ENCODE peak calls at places on chromosome 13, in six cellular contexts. A is lung, E is A549, U is heart right ventricle, W is MM.1S, J is fibroblast of lung. B is an unnamed sample. For H3K4me1, the result is how much of the 10 kb centered on the place peaks cover.

GRCh38 chr13:71871180-71871754 is 4.3 kb upstream of the DACH1 start:
- DNase-seq in W (no peak), E (no peak), A (no peak), U (no peak), J (no peak), B (no peak)

GRCh38 chr13:91292630-91293221 is 54.8 kb upstream of the MIR17HG start:
- DNase-seq in E (no peak), J (no peak), A (no peak), W (no peak), U (no peak), B (no peak)

GRCh38 chr13:33206425-33206824 is 79.1 kb downstream of the STARD13 start:
- DNase-seq in W (no peak), A (no peak), U (no peak), E (no peak), J (peak), B (peak)

GRCh38 chr13:113802090-113802531 is 43.1 kb downstream of the TMEM255B start:
- DNase-seq in J (peak), A (peak), W (peak), U (peak), E (peak), B (no peak)

GRCh38 chr13:113897161-113897560 is 33.3 kb upstream of the GAS6 start:
- DNase-seq in E (peak), U (no peak), W (peak), J (peak), A (peak), B (peak)

GRCh38 chr13:73141292-73141771 is 82.5 kb downstream of the KLF5 start:
- DNase-seq in W (no peak), J (peak), A (no peak), E (no peak), U (no peak), B (no peak)

GRCh38 chr13:86960876-86961275 is 710.3 kb upstream of the SLITRK5 start:
- DNase-seq in U (no peak), A (no peak), E (no peak), J (peak), W (no peak), B (no peak)

GRCh38 chr13:113195360-113195759 is 13.1 kb downstream of the PCID2 start:
- DNase-seq in U (no peak), E (no peak), W (no peak), A (no peak), J (no peak), B (no peak)

GRCh38 chr13:36981156-36981743 is 17.9 kb downstream of the ALG5 start:
- DNase-seq in E (no peak), U (no peak), J (peak), A (no peak), W (peak), B (no peak)

GRCh38 chr13:42137856-42138537 is 89.5 kb downstream of the DGKH start:
- DNase-seq in J (peak), A (no peak), U (no peak), E (no peak), W (no peak), B (no peak)

GRCh38 chr13:110907951-110908898 is 6.6 kb downstream of the ANKRD10 start:
- DNase-seq in A (no peak), W (peak), J (peak), E (peak), U (no peak), B (no peak)

GRCh38 chr13:20869540-20869939 is 33.0 kb downstream of the XPO4 start:
- DNase-seq in J (no peak), U (no peak), A (no peak), W (no peak), E (no peak), B (no peak)

GRCh38 chr13:95480131-95480545 is 72.4 kb upstream of the CLDN10 start:
- DNase-seq in J (no peak), W (no peak), E (no peak), U (no peak), A (no peak), B (no peak)

GRCh38 chr13:103730407-103730806 is 664.2 kb upstream of the SLC10A2 start:
- DNase-seq in A (no peak), U (peak), E (no peak), W (no peak), J (no peak), B (no peak)

GRCh38 chr13:23953860-23954512 is 56.7 kb upstream of the C1QTNF9B start:
- DNase-seq in A (no peak), J (no peak), E (no peak), W (no peak), U (no peak), B (no peak)

GRCh38 chr13:59269476-59269875 is 894.3 kb downstream of the DIAPH3 start:
- DNase-seq in W (no peak), J (peak), E (no peak), A (no peak), U (no peak), B (no peak)

GRCh38 chr13:24159362-24159761 is 1.2 kb upstream of the SPATA13 start:
- DNase-seq in E (no peak), U (no peak), A (no peak), W (no peak), J (no peak), B (no peak)

GRCh38 chr13:34657716-34658115 is 284.4 kb upstream of the NBEA start:
- DNase-seq in U (no peak), A (no peak), J (peak), E (peak), W (no peak), B (no peak)

GRCh38 chr13:62906896-62907295 is 1491.2 kb upstream of the PCDH20 start:
- DNase-seq in U (no peak), W (no peak), A (no peak), E (no peak), J (no peak), B (no peak)

GRCh38 chr13:113343692-113343968 is 20.3 kb downstream of the GRTP1 start:
- DNase-seq in W (no peak), J (no peak), E (no peak), A (no peak), U (no peak), B (no peak)

GRCh38 chr13:30413842-30414241 is 8.5 kb upstream of the UBE2L5 start:
- DNase-seq in A (no peak), E (no peak), W (no peak), U (no peak), J (no peak), B (no peak)
- H3K4me1 ChIP-seq in A (under half), E (under half), W (under half), U (under half), J (under half), B (under half)

DNA sequence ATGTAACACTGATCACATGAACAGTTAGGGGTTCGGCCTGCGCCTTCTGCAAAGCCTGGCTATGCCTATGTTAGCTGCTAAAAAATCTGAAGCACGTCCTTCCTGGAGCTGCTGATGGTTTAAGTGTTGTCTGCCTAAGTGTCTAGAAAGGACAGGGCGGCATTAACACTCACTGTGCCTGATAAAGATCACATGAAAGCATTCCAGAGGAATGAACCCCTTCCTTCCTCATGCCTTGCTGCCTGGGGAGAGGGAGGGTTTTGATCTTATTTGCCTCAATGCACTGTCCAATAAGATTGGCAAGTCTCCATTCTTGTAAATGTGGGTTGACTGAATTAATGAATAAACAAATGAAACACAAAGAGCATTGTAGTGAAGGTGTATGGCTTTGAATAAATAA is 5.2 kb downstream of the DOCK9 start:
- DNase-seq in A (no peak), W (no peak), J (peak), E (no peak), U (no peak), B (no peak)
- H3K27ac ChIP-seq in A (peak), W (no peak), J (no peak), E (no peak), U (peak), B (peak)

GRCh38 chr13:80442613-80443012 is 101.7 kb upstream of the SPRY2 start:
- DNase-seq in W (no peak), E (no peak), A (no peak), J (no peak), U (no peak), B (no peak)

GRCh38 chr13:80444240-80445015 is 103.5 kb upstream of the SPRY2 start:
- DNase-seq in W (no peak), J (no peak), U (no peak), E (no peak), A (no peak), B (no peak)

GRCh38 chr13:80452279-80452678 is 111.4 kb upstream of the SPRY2 start:
- DNase-seq in W (no peak), J (no peak), E (no peak), U (no peak), A (no peak), B (no peak)

GRCh38 chr13:80448725-80449124 is 107.8 kb upstream of the SPRY2 start:
- DNase-seq in U (no peak), J (no peak), W (no peak), A (no peak), E (no peak), B (no peak)

GRCh38 chr13:80447747-80448146 is 106.8 kb upstream of the SPRY2 start:
- DNase-seq in A (no peak), W (no peak), J (no peak), E (no peak), U (no peak), B (no peak)
- H3K4me1 ChIP-seq in A (under half), W (under half), J (under half), E (under half), U (under half), B (under half)

DNA sequence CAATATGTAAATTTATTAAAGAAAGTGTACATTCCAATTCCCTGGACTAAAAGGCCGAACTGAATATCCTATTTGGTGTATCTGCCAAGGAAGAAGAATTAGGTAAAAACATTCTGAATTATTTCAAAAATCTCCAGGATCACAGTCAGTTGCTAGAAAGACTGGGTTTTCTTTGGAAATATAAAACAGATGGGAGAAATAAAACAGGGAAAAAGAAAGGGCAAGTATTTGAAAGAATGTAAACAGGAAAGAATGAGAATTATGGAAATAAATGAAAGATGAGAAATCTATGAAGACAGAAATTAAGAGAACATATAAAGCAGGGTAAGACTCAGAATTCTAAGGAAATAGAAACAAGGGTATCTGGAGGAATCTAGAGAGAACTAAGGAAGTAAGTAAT is 556.0 kb downstream of the KCTD12 start:
- DNase-seq in A (no peak), J (no peak), E (no peak), W (no peak), U (no peak), B (no peak)
- H3K27ac ChIP-seq in A (no peak), J (no peak), E (no peak), W (no peak), U (no peak), B (peak)

DNA sequence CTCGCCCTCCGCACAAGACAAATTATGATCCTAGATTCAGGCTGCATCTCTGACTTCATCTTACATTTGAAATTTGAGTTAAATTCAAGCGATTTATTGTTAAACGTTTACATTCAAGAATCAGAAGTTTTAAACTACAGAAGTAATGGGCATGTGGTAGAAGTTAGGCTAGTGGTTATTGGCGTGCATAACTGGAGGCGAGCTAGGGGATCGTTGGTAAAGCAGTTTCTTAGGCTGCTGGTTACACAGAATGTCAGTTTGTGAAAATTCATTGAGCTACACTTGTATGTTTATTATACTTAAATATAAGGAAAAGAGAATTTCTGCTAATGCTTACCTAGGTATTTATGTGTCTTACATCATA is 733 bp upstream of the CDX2 start:
- DNase-seq in J (no peak), A (no peak), W (no peak), U (no peak), E (no peak), B (no peak)
- H3K4me1 ChIP-seq in J (under half), A (under half), W (under half), U (under half), E (under half), B (under half)

DNA sequence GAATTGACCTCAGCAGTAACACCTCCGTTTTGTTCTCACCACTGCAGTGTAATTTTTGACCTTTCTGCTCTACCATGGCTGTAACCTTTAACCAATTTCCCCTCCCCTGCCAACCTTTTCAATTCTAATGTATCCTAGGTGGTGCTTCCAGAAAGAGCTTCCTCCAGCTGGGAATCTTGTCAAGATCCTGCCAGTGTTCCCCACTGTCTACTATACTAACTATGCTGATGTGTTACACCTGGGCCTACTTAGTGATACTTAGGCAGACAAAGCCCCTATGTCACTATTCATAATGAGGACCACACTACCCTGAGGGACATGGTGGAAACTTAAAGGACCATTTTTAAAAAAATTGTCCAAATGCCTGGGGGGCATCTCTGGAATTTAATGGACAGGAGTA is 41.0 kb downstream of the MBNL2 start:
- DNase-seq in E (no peak), W (no peak), J (no peak), U (no peak), A (no peak), B (no peak)
- H3K27ac ChIP-seq in E (peak), W (no peak), J (no peak), U (no peak), A (no peak), B (peak)

GRCh38 chr13:49998714-49999624 is 2.1 kb downstream of the TRIM13 start:
- DNase-seq in U (no peak), W (no peak), J (no peak), A (no peak), E (no peak), B (no peak)
- H3K4me1 ChIP-seq in U (half or more), W (under half), J (under half), A (under half), E (under half), B (half or more)

DNA sequence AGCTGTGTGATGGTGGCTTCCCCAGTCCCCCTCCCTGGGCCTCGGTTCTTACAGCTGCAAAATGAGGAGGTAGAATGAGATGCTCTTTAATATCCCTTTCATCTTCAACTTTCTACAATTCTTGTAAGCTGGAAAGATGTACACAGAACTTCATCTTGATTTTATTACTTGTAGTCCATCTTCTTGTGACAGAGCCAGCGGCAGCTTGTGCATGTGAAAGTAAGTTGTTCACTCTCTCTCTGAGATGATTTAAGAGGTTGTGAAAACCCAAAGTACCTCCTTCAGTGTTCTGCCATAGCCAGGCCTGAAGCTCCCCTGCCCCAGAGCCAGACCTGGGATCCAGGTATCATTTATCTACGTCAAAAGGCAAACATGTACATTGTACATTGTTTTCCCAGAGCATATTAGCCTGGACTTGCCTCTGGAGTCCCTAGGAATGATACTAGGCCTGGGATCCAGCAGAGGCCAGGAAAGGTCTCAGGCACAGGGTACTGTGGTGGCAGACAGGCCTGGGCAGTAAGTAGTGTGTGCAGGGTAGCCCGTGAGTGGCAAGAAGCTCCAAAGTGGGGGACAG is 3.3 kb upstream of the UBE2L5 start:
- DNase-seq in J (no peak), A (no peak), U (no peak), E (no peak), W (no peak), B (no peak)
- H3K27ac ChIP-seq in J (no peak), A (no peak), U (no peak), E (no peak), W (no peak), B (peak)

B was measured in esophagus muscularis mucosa.